ENCODE peak calls at places on chromosomes 3 and 15, in five cellular contexts. J, H, Z, E and L are unnamed samples.

GRCh38 chr3:49357466-49358216 is 512 bp downstream of the GPX1 start:
- DNase-seq in J (peak; percentile 61), Z (peak; percentile 18), E (peak; percentile 54), H (peak; percentile 38), L (no peak)

GRCh38 chr3:139122221-139122581 is 77.5 kb upstream of the PRR23C start:
- DNase-seq in Z (no peak), E (peak; percentile 36), J (no peak), H (no peak), L (no peak)

GRCh38 chr15:66594344-66594743 is 28.5 kb upstream of the LCTL start:
- DNase-seq in H (no peak), J (no peak), Z (no peak), E (no peak), L (no peak)

GRCh38 chr3:167649731-167650130 is 4.0 kb downstream of the WDR49 start:
- DNase-seq in J (no peak), E (no peak), H (no peak), Z (no peak), L (no peak)

GRCh38 chr15:85778107-85778776 is 16.5 kb downstream of the KLHL25 start:
- DNase-seq in E (no peak), H (no peak), J (no peak), Z (no peak), L (no peak)

GRCh38 chr3:36648241-36649034 is 115.9 kb downstream of the DCLK3 start:
- DNase-seq in Z (no peak), E (no peak), H (no peak), J (no peak), L (peak; percentile 77)

GRCh38 chr3:79016587-79017380 is 751.0 kb downstream of the ROBO1 start:
- DNase-seq in Z (no peak), H (no peak), E (no peak), J (no peak), L (no peak)

GRCh38 chr15:44500555-44500954 is 36.4 kb upstream of the EIF3J start:
- DNase-seq in J (no peak), H (no peak), E (no peak), Z (no peak), L (no peak)

GRCh38 chr3:100158877-100159563 is 44.7 kb upstream of the FILIP1L start:
- DNase-seq in J (peak; percentile 74), H (no peak), Z (no peak), E (no peak), L (no peak)

GRCh38 chr3:129226374-129226773 is 23.0 kb upstream of the COPG1 start:
- DNase-seq in H (no peak), E (peak; percentile 82), Z (no peak), J (peak; percentile 34), L (peak; percentile 82)

GRCh38 chr3:42489116-42489936 is 13.1 kb upstream of the VIPR1 start:
- DNase-seq in Z (no peak), H (peak; percentile 19), J (no peak), E (no peak), L (no peak)

GRCh38 chr3:184710870-184711365 is 946 bp downstream of the MAGEF1 start:
- DNase-seq in Z (no peak), E (no peak), J (no peak), H (no peak), L (no peak)

GRCh38 chr3:127816783-127817182 is 5.5 kb downstream of the MGLL start:
- DNase-seq in E (no peak), Z (no peak), H (no peak), J (no peak), L (no peak)

GRCh38 chr15:95018888-95019545 is 787.7 kb downstream of the MCTP2 start:
- DNase-seq in J (no peak), E (no peak), Z (no peak), H (no peak), L (peak; percentile 67)

GRCh38 chr3:177228601-177229190 is 31.4 kb upstream of the TBL1XR1 start:
- DNase-seq in E (no peak), J (no peak), Z (no peak), H (no peak), L (no peak)

GRCh38 chr15:65969865-65970832 is 100.9 kb downstream of the RAB11A start:
- DNase-seq in J (no peak), H (no peak), E (no peak), Z (no peak), L (no peak)

GRCh38 chr3:140006331-140006730 is 71.3 kb downstream of the CLSTN2 start:
- DNase-seq in H (no peak), J (no peak), Z (no peak), E (no peak), L (no peak)

GRCh38 chr15:57031082-57031481 is 112.6 kb downstream of the TCF12 start:
- DNase-seq in Z (no peak), E (no peak), J (no peak), H (no peak), L (no peak)

DNA sequence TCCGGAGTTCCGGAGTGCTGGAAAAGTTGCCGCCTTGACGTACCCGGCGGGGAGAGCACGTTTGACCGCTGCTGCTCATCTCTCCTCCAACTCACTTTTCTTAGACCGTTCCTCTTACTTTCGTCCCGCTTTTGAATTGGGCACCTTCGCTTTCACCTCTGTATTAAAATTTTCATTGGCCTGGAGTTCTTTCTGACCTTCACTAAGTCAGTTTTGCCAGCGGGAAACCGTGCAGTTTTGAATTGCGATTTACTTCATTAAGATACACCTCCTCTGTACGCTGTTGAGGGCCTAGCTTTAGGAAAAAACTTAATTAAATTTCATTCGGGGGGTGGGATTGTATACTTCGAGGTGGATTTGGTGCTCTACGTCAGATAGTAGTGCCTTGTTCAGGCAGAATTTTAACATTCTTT is 1.3 kb downstream of the GMPS start:
- DNase-seq in E (no peak), Z (no peak), H (no peak), J (no peak), L (no peak)
- H3K27ac ChIP-seq in E (peak overlapping the region; percentile 99), Z (peak overlapping the region; percentile 67), H (no peak overlapping the region), J (peak overlapping the region; percentile 86), L (peak overlapping the region; percentile 79)

DNA sequence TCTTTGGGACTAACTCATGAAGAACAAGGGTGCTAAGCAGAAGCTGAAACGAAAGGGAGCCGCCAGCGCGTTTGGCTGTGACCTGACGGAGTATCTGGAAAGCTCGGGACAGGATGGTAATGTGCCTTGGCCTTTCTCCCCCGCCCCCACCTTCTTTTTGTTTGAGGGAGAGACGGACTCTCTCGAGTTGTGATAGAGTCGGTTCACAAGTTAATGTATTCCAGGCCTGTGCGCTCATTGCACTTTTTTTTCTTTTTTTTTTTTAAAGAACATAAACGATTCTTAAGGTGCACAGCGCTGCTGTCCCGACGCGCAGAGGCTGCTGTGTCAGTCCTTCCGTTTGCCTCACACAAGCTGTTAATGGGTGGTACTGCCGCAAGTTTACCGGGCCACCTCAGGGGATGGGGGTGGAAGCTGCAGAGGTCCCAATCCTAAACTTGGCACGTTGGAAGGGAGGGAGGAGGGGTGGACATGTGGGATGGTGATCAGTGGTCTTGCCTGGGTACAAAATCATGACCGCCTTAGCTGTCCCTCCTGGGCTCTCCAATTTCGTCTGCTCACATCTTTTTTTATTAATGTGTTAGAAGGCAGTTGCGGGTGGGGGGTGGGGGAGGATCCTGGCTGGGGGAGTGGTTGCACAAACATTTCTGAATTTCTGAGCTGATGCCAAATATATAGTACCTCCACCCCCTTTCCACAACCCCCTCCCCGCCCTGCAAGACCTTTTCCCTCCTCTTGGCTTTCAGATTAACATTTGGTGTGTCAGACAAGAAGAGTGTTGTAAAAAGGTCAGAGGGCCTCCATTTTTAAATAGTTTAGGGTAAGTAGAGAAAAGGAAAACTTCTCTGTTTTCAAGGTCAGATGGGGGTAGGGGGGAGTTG is 946 bp downstream of the ARHGAP31 start:
- DNase-seq in E (peak; percentile 36), J (peak; percentile 70), Z (peak; percentile 29), H (peak; percentile 57), L (no peak)
- H3K27ac ChIP-seq in E (peak overlapping the region; percentile 87), J (peak overlapping the region; percentile 90), Z (no peak overlapping the region), H (no peak overlapping the region), L (no peak overlapping the region)

GRCh38 chr3:186506191-186506739 is 37.9 kb downstream of the CRYGS start:
- DNase-seq in H (no peak), Z (no peak), E (no peak), J (no peak), L (no peak)
- H3K27ac ChIP-seq in H (no peak overlapping the region), Z (no peak overlapping the region), E (no peak overlapping the region), J (no peak overlapping the region), L (no peak overlapping the region)

DNA sequence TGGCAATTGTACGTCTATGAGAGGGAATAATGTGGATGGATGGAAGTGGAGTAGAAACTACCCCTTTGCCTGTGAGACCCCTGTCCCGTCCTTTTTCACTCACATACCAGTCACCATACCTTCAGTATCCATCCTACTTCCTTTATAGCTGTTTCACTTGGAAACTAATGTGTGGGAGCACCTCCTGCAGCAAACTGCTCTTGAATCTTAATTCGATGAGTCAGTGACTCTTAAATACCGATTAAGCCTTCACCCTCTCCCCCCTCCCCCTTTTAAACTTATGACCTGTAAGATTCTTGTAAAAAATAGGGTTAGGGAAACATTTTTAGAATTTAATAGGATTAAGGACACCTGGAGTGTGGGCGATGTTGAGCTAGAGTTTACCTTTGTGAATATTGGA is 812 bp downstream of the SPRED1 start:
- DNase-seq in J (no peak), E (no peak), H (no peak), Z (peak; percentile 29), L (no peak)
- H3K27ac ChIP-seq in J (peak overlapping the region; percentile 89), E (peak overlapping the region; percentile 99), H (peak overlapping the region; percentile 21), Z (peak overlapping the region; percentile 100), L (peak overlapping the region; percentile 94)